ENCODE peak calls at places on chromosomes 11 and 22, in six cellular contexts. D is PC-9, C is fibroblast of mammary gland, J is uterus, Q is heart left ventricle, U is thoracic aorta. M is an unnamed sample.

GRCh38 chr11:132992838-132993680 is 539.2 kb downstream of the OPCML start:
- DNase-seq in D (no peak), C (no peak), J (no peak), Q (no peak), U (no peak), M (no peak)

GRCh38 chr11:10303558-10304363 is 1.1 kb upstream of the ADM start:
- DNase-seq in D (peak; percentile 87), C (peak; percentile 59), J (no peak), Q (no peak), U (no peak), M (peak; percentile 90)

GRCh38 chr11:92423635-92424034 is 199.0 kb downstream of the FAT3 start:
- DNase-seq in D (no peak), C (no peak), J (no peak), Q (no peak), U (no peak), M (no peak)

GRCh38 chr11:1129666-1130160 is 28.0 kb upstream of the MUC5AC start:
- DNase-seq in D (no peak), C (no peak), J (no peak), Q (no peak), U (no peak), M (no peak)

GRCh38 chr11:18361154-18361553 is 33.2 kb upstream of the LDHA start:
- DNase-seq in D (no peak), C (no peak), J (no peak), Q (no peak), U (no peak), M (no peak)

GRCh38 chr11:84884836-84885235 is 742.3 kb downstream of the DLG2 start:
- DNase-seq in D (no peak), C (no peak), J (no peak), Q (no peak), U (no peak), M (peak; percentile 28)

GRCh38 chr11:71342951-71343827 is 90.8 kb upstream of the SHANK2 start:
- DNase-seq in D (peak; percentile 43), C (peak; percentile 36), J (no peak), Q (no peak), U (no peak), M (peak; percentile 46)

GRCh38 chr11:2777871-2778629 is 78.3 kb upstream of the KCNQ1OT1 start:
- DNase-seq in D (no peak), C (no peak), J (peak; percentile 33), Q (peak; percentile 8), U (no peak), M (no peak)

GRCh38 chr11:103953797-103954495 is 82.5 kb upstream of the DDI1 start:
- DNase-seq in D (no peak), C (no peak), J (no peak), Q (no peak), U (no peak), M (no peak)

GRCh38 chr22:46066691-46067090 is 83.6 kb upstream of the PPARA start:
- DNase-seq in D (no peak), C (peak; percentile 87), J (peak; percentile 23), Q (no peak), U (no peak), M (peak; percentile 64)

GRCh38 chr11:12673601-12673923 is 659 bp upstream of the TEAD1 start:
- DNase-seq in D (no peak), C (no peak), J (no peak), Q (no peak), U (no peak), M (no peak)

GRCh38 chr22:46537946-46538815 is 761 bp upstream of the CELSR1 start:
- DNase-seq in D (peak; percentile 65), C (peak; percentile 17), J (no peak), Q (no peak), U (no peak), M (peak; percentile 78)

GRCh38 chr11:28879869-28880268 is 771.7 kb downstream of the METTL15 start:
- DNase-seq in D (no peak), C (no peak), J (no peak), Q (no peak), U (no peak), M (no peak)

GRCh38 chr22:33746501-33746928 is 173.8 kb downstream of the LARGE1 start:
- DNase-seq in D (no peak), C (no peak), J (no peak), Q (no peak), U (no peak), M (no peak)

GRCh38 chr22:47369020-47369419 is 606.6 kb downstream of the TBC1D22A start:
- DNase-seq in D (no peak), C (no peak), J (peak; percentile 4), Q (no peak), U (no peak), M (no peak)

GRCh38 chr22:31891366-31892079 is 52.8 kb upstream of the YWHAH start:
- DNase-seq in D (no peak), C (peak; percentile 31), J (no peak), Q (no peak), U (no peak), M (peak; percentile 42)

GRCh38 chr11:126884192-126884973 is 116.2 kb downstream of the KIRREL3 start:
- DNase-seq in D (no peak), C (no peak), J (no peak), Q (no peak), U (no peak), M (no peak)

GRCh38 chr11:110251837-110252236 is 44.6 kb downstream of the RDX start:
- DNase-seq in D (peak; percentile 95), C (peak; percentile 72), J (no peak), Q (peak; percentile 9), U (no peak), M (peak; percentile 86)

GRCh38 chr11:117878314-117878938 is 2.0 kb upstream of the FXYD6 start:
- DNase-seq in D (no peak), C (no peak), J (no peak), Q (no peak), U (no peak), M (no peak)

DNA sequence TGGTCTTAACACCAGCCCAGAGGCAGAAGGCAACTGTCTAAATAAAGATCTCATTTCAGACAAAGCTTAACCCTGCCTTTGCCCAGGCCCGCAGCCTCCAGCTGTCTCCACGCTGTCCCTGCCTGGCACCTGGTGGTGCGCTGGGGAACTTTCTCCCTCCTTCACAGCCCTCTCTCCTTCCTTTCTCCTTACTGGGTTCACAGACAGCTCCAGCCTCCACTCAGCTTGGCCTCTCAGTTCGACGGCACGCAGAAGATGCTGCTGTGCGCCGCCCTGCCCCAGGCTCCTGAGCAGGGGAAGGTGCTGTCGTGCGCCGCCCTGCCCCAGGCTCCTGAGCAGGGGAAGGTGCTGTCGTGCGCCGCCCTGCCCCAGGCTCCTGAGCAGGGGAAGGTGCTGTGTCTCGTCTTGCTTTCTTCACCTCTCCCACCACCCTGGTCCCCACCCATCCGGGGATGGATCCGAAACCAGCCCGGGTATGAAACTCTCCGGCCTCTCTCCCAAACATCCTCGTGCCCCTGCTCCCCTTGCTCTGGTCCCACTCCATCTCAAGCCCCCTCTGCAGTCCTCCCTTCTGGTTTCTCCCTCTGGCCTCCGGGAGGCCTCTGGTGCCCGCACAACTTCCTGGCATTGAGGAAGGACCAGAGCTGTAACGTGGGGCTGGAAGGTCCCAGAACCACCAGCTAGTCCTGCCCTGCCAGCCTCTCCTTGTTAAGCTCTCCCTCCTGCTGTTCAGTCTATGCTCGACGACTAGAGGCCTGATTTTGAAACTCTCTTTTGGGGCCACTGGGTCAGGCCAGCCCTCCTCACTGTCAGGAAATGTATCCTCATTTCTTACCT is 22.9 kb upstream of the JAM3 start:
- DNase-seq in D (no peak), C (no peak), J (no peak), Q (no peak), U (no peak), M (peak; percentile 34)
- TF ChIP-seq CTCF in D (no peak), C (peak; percentile 22), J (peak; percentile 55), Q (peak; percentile 47), U (peak; percentile 73), M (peak; percentile 61)

DNA sequence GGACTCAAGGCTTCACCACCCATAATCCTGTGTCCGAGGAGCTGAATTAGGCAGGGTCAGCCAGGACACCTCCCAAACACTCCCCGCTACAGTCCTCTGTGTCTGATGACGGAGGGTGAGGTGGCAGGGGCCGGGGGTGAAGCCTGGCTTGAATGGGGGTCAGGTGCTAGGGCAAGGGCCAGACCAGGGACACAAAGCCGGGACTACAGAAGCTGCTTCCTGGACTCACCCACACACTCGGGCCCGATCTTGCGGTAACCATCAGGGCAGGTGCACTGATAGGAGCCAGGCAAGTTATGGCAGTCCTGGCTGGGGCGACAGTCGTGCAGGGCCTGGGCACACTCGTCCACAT is 2.3 kb downstream of the EFEMP2 start:
- DNase-seq in D (no peak), C (no peak), J (no peak), Q (no peak), U (no peak), M (no peak)
- H3K4me3 ChIP-seq in D (no peak overlapping the region), C (no peak overlapping the region), J (no peak overlapping the region), Q (no peak overlapping the region), U (no peak overlapping the region), M (no peak overlapping the region)

GRCh38 chr22:20982563-20982882 is 426 bp downstream of the LZTR1 start:
- DNase-seq in D (no peak), C (no peak), J (no peak), Q (no peak), U (no peak), M (no peak)

GRCh38 chr22:20983081-20983745 is 1.1 kb downstream of the LZTR1 start:
- DNase-seq in D (no peak), C (no peak), J (no peak), Q (no peak), U (no peak), M (no peak)

GRCh38 chr22:20980523-20980922 is 1.6 kb upstream of the LZTR1 start:
- DNase-seq in D (no peak), C (no peak), J (no peak), Q (no peak), U (no peak), M (no peak)

GRCh38 chr22:20980938-20981722 is 967 bp upstream of the LZTR1 start:
- DNase-seq in D (no peak), C (no peak), J (no peak), Q (no peak), U (no peak), M (no peak)

DNA sequence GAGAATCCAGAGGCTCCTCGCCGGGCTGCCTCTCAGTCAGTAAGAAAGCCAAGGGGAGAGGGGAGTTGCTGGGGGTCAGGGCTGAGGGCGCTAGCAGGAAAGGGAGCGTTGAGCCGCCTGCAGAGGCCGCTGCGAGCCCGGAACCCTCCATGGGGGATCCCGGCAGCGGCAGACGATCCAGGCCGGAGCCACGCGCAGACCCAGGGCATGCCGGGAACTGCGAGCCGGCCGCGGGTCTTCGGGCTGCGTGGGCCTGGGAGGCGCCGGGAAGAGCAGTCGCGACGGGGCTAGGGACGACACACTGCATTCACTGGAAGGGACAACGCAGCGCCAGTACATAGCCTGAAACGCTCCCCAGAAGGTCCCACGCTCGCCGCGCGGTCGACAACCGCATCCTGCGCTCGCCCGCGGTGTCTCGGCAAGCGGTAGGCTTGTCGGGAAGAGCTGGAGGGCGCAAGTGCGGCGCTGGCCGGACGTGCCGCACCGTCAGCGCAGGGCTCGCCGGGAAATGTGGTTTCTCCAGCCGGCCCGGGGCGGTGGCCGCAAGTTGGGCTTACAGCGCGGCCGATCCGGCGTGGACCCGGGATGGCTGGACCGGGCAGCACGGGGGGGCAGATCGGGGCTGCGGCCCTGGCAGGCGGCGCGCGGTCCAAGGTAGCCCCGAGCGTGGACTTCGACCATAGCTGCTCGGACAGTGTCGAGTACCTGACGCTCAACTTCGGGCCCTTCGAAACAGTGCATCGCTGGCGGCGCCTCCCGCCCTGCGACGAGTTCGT is at the start of gene LZTR1:
- DNase-seq in D (peak; percentile 50), C (peak; percentile 76), J (peak; percentile 80), Q (peak; percentile 86), U (no peak), M (peak; percentile 90)
- TF ChIP-seq CTCF in D (peak; percentile 56), C (peak; percentile 48), J (peak; percentile 66), Q (peak; percentile 78), U (peak; percentile 44), M (peak; percentile 47)

DNA sequence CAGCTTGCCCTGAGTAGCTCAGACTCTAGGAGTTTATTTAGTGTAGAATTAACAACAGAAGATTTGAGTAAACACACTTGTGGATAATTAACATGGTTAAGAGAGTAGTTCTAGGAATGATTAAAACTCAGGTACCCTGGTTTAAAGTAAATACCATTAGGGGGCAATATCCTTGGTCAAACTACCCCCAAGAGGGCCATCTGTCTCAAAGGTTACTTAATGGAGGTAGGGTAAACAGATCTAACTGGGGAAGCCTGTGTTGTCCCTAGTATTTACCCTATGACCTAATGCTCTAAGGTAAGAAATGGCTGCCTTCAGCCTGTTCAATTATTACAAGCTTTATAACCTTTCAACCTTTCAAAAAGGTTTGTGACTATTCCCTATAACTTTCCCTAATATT is 10.6 kb upstream of the GLYATL1 start:
- DNase-seq in D (no peak), C (no peak), J (no peak), Q (no peak), U (no peak), M (no peak)
- H3K4me3 ChIP-seq in D (no peak overlapping the region), C (no peak overlapping the region), J (no peak overlapping the region), Q (no peak overlapping the region), U (no peak overlapping the region), M (no peak overlapping the region)

M was measured in epithelial cell of esophagus.